ENCODE peak calls at places on chromosomes 2 and 18, in nine cellular contexts. R is iris pigment epithelial cell; Q is HTR-8/SVneo; H is T follicular helper cell; B is stimulated activated naive CD8-positive, alpha-beta T cell treated with anti-CD3 and anti-CD28 coated beads, Interleukin-15, Interleukin-2, amounts not matched to agents 100 U/mL and 50 U/mL, for 24 hours; M is stimulated activated CD4-positive, alpha-beta T cell treated with anti-CD3 and anti-CD28 coated beads, Interleukin-12 subunit alpha, Interleukin-12 subunit beta, amount 100 ng/mL, for 4 hours; T is effector memory CD4-positive, alpha-beta T cell; J is stimulated activated naive B cell treated with anti-CD40 and anti-IgM and Interleukin-4, amounts not matched to agents 10 μg/mL and 1 μg/mL and 100 μg/mL, for 72 hours; L is Caki2. D is an unnamed sample.

GRCh38 chr2:227191367-227191766 is 26.9 kb downstream of the COL4A3 start:
- DNase-seq in T (no peak), H (no peak), J (no peak), Q (peak; percentile 24), L (no peak), R (peak; percentile 87), B (no peak), M (no peak), D (no peak)

GRCh38 chr2:240685771-240686371 is 3.2 kb upstream of the AQP12B start:
- DNase-seq in Q (no peak), H (no peak), R (no peak), B (no peak), J (no peak), T (no peak), M (no peak), L (no peak), D (no peak)

GRCh38 chr2:213119061-213119809 is 32.2 kb downstream of the IKZF2 start:
- DNase-seq in T (no peak), R (peak; percentile 94), H (no peak), B (peak; percentile 26), L (no peak), M (no peak), J (peak; percentile 33), Q (peak; percentile 5), D (no peak)

GRCh38 chr18:35578481-35578880 is 3.1 kb upstream of the GALNT1 start:
- DNase-seq in Q (no peak), H (no peak), J (no peak), L (no peak), T (no peak), B (no peak), M (no peak), R (no peak), D (no peak)

GRCh38 chr18:62458868-62459716 is 63.7 kb upstream of the ZCCHC2 start:
- DNase-seq in T (no peak), J (no peak), M (no peak), R (no peak), H (no peak), L (no peak), B (no peak), Q (no peak), D (no peak)

GRCh38 chr2:42944744-42945415 is 152.5 kb upstream of the HAAO start:
- DNase-seq in L (no peak), R (peak; percentile 63), Q (no peak), H (no peak), J (no peak), M (no peak), T (no peak), B (no peak), D (no peak)

GRCh38 chr18:3037423-3037915 is 24.5 kb upstream of the LPIN2 start:
- DNase-seq in Q (peak; percentile 57), B (no peak), M (no peak), J (no peak), T (no peak), L (no peak), H (no peak), R (peak; percentile 90), D (no peak)

GRCh38 chr18:22606563-22607283 is 189.0 kb upstream of the CTAGE1 start:
- DNase-seq in T (no peak), L (no peak), R (peak; percentile 80), B (no peak), Q (no peak), H (no peak), J (no peak), M (no peak), D (no peak)

GRCh38 chr18:3350566-3351527 is 88.9 kb downstream of the MYL12B start:
- DNase-seq in B (no peak), L (no peak), Q (no peak), H (no peak), T (no peak), M (no peak), R (peak; percentile 56), J (no peak), D (no peak)

GRCh38 chr18:45448871-45449270 is 166.4 kb upstream of the SLC14A2 start:
- DNase-seq in Q (no peak), H (no peak), L (no peak), T (no peak), R (no peak), B (no peak), J (no peak), M (no peak), D (no peak)

D was measured in cortex of kidney.